ENCODE peak calls at places on chromosomes 16 and 17, in four cellular contexts. K, E, Y and U are unnamed samples. For H3K4me1, the result is how much of the 10 kb centered on the place peaks cover.

GRCh38 chr16:84673561-84673960 is 25.2 kb downstream of the KLHL36 start:
- DNase-seq in K (no peak), E (no peak), Y (no peak), U (no peak)

GRCh38 chr16:81454044-81454443 is 9.4 kb downstream of the CMIP start:
- DNase-seq in K (no peak), E (no peak), Y (no peak), U (no peak)

GRCh38 chr16:70660672-70661350 is 14.5 kb downstream of the IL34 start:
- DNase-seq in K (no peak), E (no peak), Y (no peak), U (no peak)

GRCh38 chr17:17772231-17772630 is 64.6 kb downstream of the SREBF1 start:
- DNase-seq in K (no peak), E (no peak), Y (no peak), U (no peak)

GRCh38 chr16:71205482-71206131 is 24.9 kb downstream of the HYDIN start:
- DNase-seq in K (no peak), E (no peak), Y (peak), U (no peak)

GRCh38 chr17:57733085-57733484 is 12.0 kb downstream of the CCDC182 start:
- DNase-seq in K (no peak), E (no peak), Y (no peak), U (no peak)

GRCh38 chr17:50546701-50547034 is 306 bp upstream of the SPATA20 start:
- DNase-seq in K (no peak), E (no peak), Y (no peak), U (no peak)

GRCh38 chr16:22336581-22336980 is 37.8 kb downstream of the CDR2 start:
- DNase-seq in K (no peak), E (no peak), Y (no peak), U (no peak)

GRCh38 chr17:47265983-47266541 is 12.4 kb downstream of the ITGB3 start:
- DNase-seq in K (peak), E (peak), Y (no peak), U (peak)

GRCh38 chr16:72474511-72475123 is 302.7 kb upstream of the PMFBP1 start:
- DNase-seq in K (peak), E (peak), Y (no peak), U (no peak)

GRCh38 chr17:69757794-69758430 is 317.1 kb upstream of the KCNJ16 start:
- DNase-seq in K (peak), E (peak), Y (no peak), U (no peak)

GRCh38 chr16:28259091-28259780 is 33.1 kb upstream of the SBK1 start:
- DNase-seq in K (no peak), E (no peak), Y (no peak), U (no peak)

GRCh38 chr17:50181601-50182345 is 16.0 kb downstream of the SGCA start:
- DNase-seq in K (peak), E (peak), Y (no peak), U (no peak)

GRCh38 chr16:58651965-58652348 is 22.3 kb upstream of the CNOT1 start:
- DNase-seq in K (peak), E (no peak), Y (no peak), U (no peak)

GRCh38 chr17:49104511-49105074 is 28.0 kb upstream of the B4GALNT2 start:
- DNase-seq in K (peak), E (no peak), Y (no peak), U (no peak)

GRCh38 chr17:77141846-77142449 is 1.2 kb downstream of the SEC14L1 start:
- DNase-seq in K (no peak), E (no peak), Y (no peak), U (no peak)

GRCh38 chr17:74691151-74691550 is 21.6 kb downstream of the CD300LF start:
- DNase-seq in K (no peak), E (no peak), Y (no peak), U (no peak)

GRCh38 chr16:57044931-57045693 is 47.3 kb upstream of the CPNE2 start:
- DNase-seq in K (no peak), E (no peak), Y (no peak), U (no peak)

GRCh38 chr17:12627177-12627629 is 38.5 kb upstream of the MYOCD start:
- DNase-seq in K (peak), E (peak), Y (no peak), U (no peak)

GRCh38 chr17:75367312-75367711 is 38.2 kb downstream of the GRB2 start:
- DNase-seq in K (peak), E (no peak), Y (no peak), U (no peak)

GRCh38 chr16:82758904-82759303 is 132.1 kb downstream of the CDH13 start:
- DNase-seq in K (no peak), E (no peak), Y (no peak), U (no peak)

DNA sequence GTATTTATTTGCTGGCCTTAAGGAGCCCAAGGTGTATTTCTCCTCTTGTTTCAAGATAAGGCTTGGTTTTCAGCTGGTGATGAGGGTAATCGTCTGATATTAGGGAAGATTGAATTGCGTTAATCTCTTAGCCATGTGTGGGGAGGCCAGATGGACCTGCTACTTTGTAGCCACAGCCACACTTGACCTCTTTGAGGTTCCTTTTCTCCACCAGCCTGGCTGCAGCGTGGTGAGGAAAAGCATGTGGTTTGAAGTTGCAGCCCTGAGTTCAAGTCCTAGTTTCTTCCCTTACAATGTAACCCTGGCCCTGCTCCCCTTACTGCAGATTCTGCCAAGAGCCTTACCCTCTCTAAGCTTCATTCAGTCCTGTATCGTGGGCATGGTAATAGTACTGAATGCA is 3.1 kb downstream of the MINK1 start:
- DNase-seq in K (no peak), E (no peak), Y (no peak), U (no peak)
- H3K27ac ChIP-seq in K (no peak), E (no peak), Y (no peak), U (peak)

DNA sequence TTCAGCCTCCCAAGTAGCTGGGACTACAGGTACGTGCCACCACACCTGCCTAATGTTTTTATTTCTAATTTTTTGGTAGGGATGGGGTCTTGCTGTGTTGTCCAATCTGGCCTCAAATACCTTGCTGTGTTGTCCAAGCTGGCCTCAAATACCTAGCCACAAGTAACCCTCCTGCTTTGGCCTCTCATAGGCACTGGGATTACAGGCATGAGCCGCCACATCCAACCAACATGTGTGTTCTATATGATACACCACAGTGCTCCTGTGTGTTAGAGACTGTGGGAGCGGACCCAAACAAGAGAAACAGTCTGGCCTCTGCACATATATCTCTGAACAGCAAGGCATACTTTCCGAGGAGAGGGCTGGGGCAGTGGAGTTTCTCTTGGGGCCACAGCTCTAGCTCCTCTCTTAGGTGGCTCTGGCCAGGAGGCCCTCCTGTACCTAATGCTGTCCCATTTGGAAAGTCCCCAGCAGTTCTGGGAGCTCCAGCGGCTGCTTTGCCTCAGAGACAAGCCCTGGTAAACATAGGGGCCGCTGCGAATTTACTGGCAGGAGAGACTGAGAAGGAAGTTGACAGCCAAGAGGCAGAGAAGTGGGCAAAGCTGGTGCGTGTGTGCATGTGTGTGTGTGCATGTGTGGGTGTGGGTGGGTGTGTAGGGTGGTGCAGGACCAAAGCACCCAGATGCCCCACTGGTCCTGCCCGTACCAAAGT is 95.0 kb downstream of the RAB11FIP4 start:
- DNase-seq in K (no peak), E (no peak), Y (peak), U (peak)
- H3K4me1 ChIP-seq in K (under half), E (under half), Y (half or more), U (under half)

GRCh38 chr16:4382795-4383357 is 11.2 kb downstream of the VASN start:
- DNase-seq in K (peak), E (no peak), Y (no peak), U (no peak)

GRCh38 chr16:4383591-4384495 is 12.2 kb downstream of the VASN start:
- DNase-seq in K (peak), E (no peak), Y (no peak), U (no peak)

GRCh38 chr16:4380131-4381063 is 8.7 kb downstream of the VASN start:
- DNase-seq in K (peak), E (no peak), Y (no peak), U (no peak)

GRCh38 chr16:4381072-4381934 is 9.7 kb downstream of the VASN start:
- DNase-seq in K (no peak), E (no peak), Y (no peak), U (no peak)

GRCh38 chr16:4381935-4382794 is 10.5 kb downstream of the VASN start:
- DNase-seq in K (no peak), E (no peak), Y (no peak), U (no peak)
- H3K27ac ChIP-seq in K (peak), E (no peak), Y (no peak), U (no peak)

GRCh38 chr16:2007081-2007836 is 2.4 kb downstream of the ZNF598 start:
- DNase-seq in K (no peak), E (no peak), Y (no peak), U (no peak)
- H3K4me1 ChIP-seq in K (under half), E (under half), Y (half or more), U (under half)

GRCh38 chr16:4914528-4915225 is 22.3 kb downstream of the PPL start:
- DNase-seq in K (no peak), E (no peak), Y (no peak), U (no peak)

GRCh38 chr16:4915226-4915761 is 21.7 kb downstream of the PPL start:
- DNase-seq in K (peak), E (peak), Y (no peak), U (no peak)

GRCh38 chr16:4911831-4912422 is 25.0 kb downstream of the PPL start:
- DNase-seq in K (peak), E (peak), Y (no peak), U (peak)

GRCh38 chr16:4913774-4914525 is 23.0 kb downstream of the PPL start:
- DNase-seq in K (no peak), E (no peak), Y (no peak), U (no peak)

DNA sequence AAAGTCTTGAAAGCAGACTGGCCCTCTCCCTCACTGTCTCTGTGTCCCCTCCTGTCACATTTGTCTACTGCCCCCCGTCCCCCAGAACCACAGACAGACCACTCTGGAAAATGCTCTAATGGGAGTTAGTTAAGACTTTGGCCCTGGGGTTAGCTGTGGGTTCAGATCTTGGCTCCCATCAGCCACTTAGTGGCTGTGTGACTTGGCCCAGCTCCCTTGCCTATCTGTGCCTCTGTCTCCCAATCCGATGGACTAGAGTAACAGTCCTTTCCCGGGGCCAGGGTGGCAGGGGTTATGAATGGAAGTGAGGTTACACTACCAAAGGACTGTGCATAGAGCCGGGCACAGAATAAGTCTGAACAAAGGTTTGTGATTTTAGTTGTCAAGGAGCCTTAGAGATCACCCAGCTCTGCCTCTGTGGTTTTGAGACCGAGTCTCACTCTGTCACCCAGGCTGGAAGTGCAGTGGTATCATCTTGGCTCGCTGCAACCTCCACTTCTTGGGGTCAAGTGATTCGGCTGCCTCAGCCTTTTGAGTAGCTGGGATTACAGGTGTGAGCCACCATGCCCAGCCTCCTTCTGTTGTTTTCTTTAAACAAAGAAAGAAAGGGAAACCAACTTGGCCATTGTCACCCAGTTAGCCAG is 23.7 kb downstream of the PPL start:
- DNase-seq in K (no peak), E (no peak), Y (no peak), U (no peak)
- H3K27ac ChIP-seq in K (no peak), E (no peak), Y (no peak), U (no peak)